ENCODE peak calls at places on chromosomes 12 and 14, in seven cellular contexts. One of them, this sample, is unnamed.

GRCh38 chr12:1811281-1811947 is 9.0 kb upstream of the LRTM2 start:
- DNase-seq in GM12865: no peak
- DNase-seq in IMR-90: peak
- DNase-seq in CD8-positive, alpha-beta T cell: no peak
- DNase-seq in fibroblast of mammary gland: no peak
- DNase-seq in lower lobe of right lung: no peak
- DNase-seq in breast epithelium: no peak
- DNase-seq in this sample: no peak

GRCh38 chr12:97940629-97941028 is 478.0 kb downstream of the RMST start:
- DNase-seq in IMR-90: no peak
- DNase-seq in fibroblast of mammary gland: no peak
- DNase-seq in lower lobe of right lung: no peak
- DNase-seq in breast epithelium: no peak
- DNase-seq in CD8-positive, alpha-beta T cell: no peak
- DNase-seq in GM12865: no peak
- DNase-seq in this sample: no peak

GRCh38 chr12:19198272-19198671 is 68.7 kb downstream of the PLEKHA5 start:
- DNase-seq in IMR-90: peak
- DNase-seq in breast epithelium: no peak
- DNase-seq in GM12865: no peak
- DNase-seq in fibroblast of mammary gland: peak
- DNase-seq in CD8-positive, alpha-beta T cell: no peak
- DNase-seq in lower lobe of right lung: no peak
- DNase-seq in this sample: no peak

GRCh38 chr14:33647385-33647786 is 303.5 kb downstream of the EGLN3 start:
- DNase-seq in IMR-90: peak
- DNase-seq in GM12865: no peak
- DNase-seq in fibroblast of mammary gland: peak
- DNase-seq in CD8-positive, alpha-beta T cell: no peak
- DNase-seq in breast epithelium: no peak
- DNase-seq in lower lobe of right lung: no peak
- DNase-seq in this sample: no peak

GRCh38 chr12:54167500-54167896 is 21.3 kb downstream of the SMUG1 start:
- DNase-seq in breast epithelium: no peak
- DNase-seq in fibroblast of mammary gland: no peak
- DNase-seq in GM12865: no peak
- DNase-seq in lower lobe of right lung: no peak
- DNase-seq in CD8-positive, alpha-beta T cell: no peak
- DNase-seq in IMR-90: no peak
- DNase-seq in this sample: no peak

GRCh38 chr14:41302776-41303175 is 303.9 kb upstream of the LRFN5 start:
- DNase-seq in IMR-90: no peak
- DNase-seq in lower lobe of right lung: no peak
- DNase-seq in fibroblast of mammary gland: no peak
- DNase-seq in breast epithelium: no peak
- DNase-seq in CD8-positive, alpha-beta T cell: no peak
- DNase-seq in GM12865: no peak
- DNase-seq in this sample: no peak

GRCh38 chr14:69673099-69673498 is 61.7 kb downstream of the SUSD6 start:
- DNase-seq in IMR-90: no peak
- DNase-seq in fibroblast of mammary gland: no peak
- DNase-seq in CD8-positive, alpha-beta T cell: no peak
- DNase-seq in lower lobe of right lung: no peak
- DNase-seq in GM12865: peak
- DNase-seq in breast epithelium: no peak
- DNase-seq in this sample: no peak

GRCh38 chr12:124659003-124659402 is 91.6 kb upstream of the NCOR2 start:
- DNase-seq in GM12865: no peak
- DNase-seq in IMR-90: no peak
- DNase-seq in fibroblast of mammary gland: no peak
- DNase-seq in lower lobe of right lung: no peak
- DNase-seq in breast epithelium: no peak
- DNase-seq in CD8-positive, alpha-beta T cell: no peak
- DNase-seq in this sample: no peak

GRCh38 chr14:33617154-33617553 is 333.7 kb downstream of the EGLN3 start:
- DNase-seq in fibroblast of mammary gland: peak
- DNase-seq in GM12865: no peak
- DNase-seq in breast epithelium: no peak
- DNase-seq in CD8-positive, alpha-beta T cell: no peak
- DNase-seq in IMR-90: peak
- DNase-seq in lower lobe of right lung: no peak
- DNase-seq in this sample: no peak

GRCh38 chr12:43332977-43333649 is 218.9 kb downstream of the ADAMTS20 start:
- DNase-seq in IMR-90: peak
- DNase-seq in GM12865: no peak
- DNase-seq in breast epithelium: no peak
- DNase-seq in fibroblast of mammary gland: peak
- DNase-seq in CD8-positive, alpha-beta T cell: no peak
- DNase-seq in lower lobe of right lung: no peak
- DNase-seq in this sample: no peak

GRCh38 chr12:119802472-119802871 is 74.6 kb downstream of the CIT start:
- DNase-seq in lower lobe of right lung: no peak
- DNase-seq in GM12865: no peak
- DNase-seq in IMR-90: peak
- DNase-seq in CD8-positive, alpha-beta T cell: no peak
- DNase-seq in breast epithelium: no peak
- DNase-seq in fibroblast of mammary gland: peak
- DNase-seq in this sample: no peak

GRCh38 chr12:95518976-95519375 is 32.3 kb downstream of the USP44 start:
- DNase-seq in IMR-90: no peak
- DNase-seq in breast epithelium: no peak
- DNase-seq in fibroblast of mammary gland: no peak
- DNase-seq in GM12865: no peak
- DNase-seq in CD8-positive, alpha-beta T cell: no peak
- DNase-seq in lower lobe of right lung: no peak
- DNase-seq in this sample: no peak

GRCh38 chr14:55294603-55295002 is 23.4 kb downstream of the FBXO34 start:
- DNase-seq in breast epithelium: no peak
- DNase-seq in CD8-positive, alpha-beta T cell: no peak
- DNase-seq in fibroblast of mammary gland: no peak
- DNase-seq in lower lobe of right lung: no peak
- DNase-seq in GM12865: no peak
- DNase-seq in IMR-90: no peak
- DNase-seq in this sample: no peak

GRCh38 chr12:131873293-131873692 is 21.1 kb upstream of the ULK1 start:
- DNase-seq in IMR-90: no peak
- DNase-seq in CD8-positive, alpha-beta T cell: no peak
- DNase-seq in GM12865: no peak
- DNase-seq in lower lobe of right lung: peak
- DNase-seq in fibroblast of mammary gland: no peak
- DNase-seq in breast epithelium: no peak
- DNase-seq in this sample: no peak

GRCh38 chr14:90791481-90791880 is 24.7 kb downstream of the TTC7B start:
- DNase-seq in GM12865: no peak
- DNase-seq in breast epithelium: no peak
- DNase-seq in fibroblast of mammary gland: no peak
- DNase-seq in lower lobe of right lung: no peak
- DNase-seq in CD8-positive, alpha-beta T cell: no peak
- DNase-seq in IMR-90: no peak
- DNase-seq in this sample: no peak

GRCh38 chr14:104314251-104314941 is 176.0 kb downstream of the KIF26A start:
- DNase-seq in fibroblast of mammary gland: no peak
- DNase-seq in breast epithelium: peak
- DNase-seq in GM12865: no peak
- DNase-seq in IMR-90: no peak
- DNase-seq in lower lobe of right lung: peak
- DNase-seq in CD8-positive, alpha-beta T cell: no peak
- DNase-seq in this sample: no peak

GRCh38 chr14:69693145-69693544 is 73.8 kb upstream of the SRSF5 start:
- DNase-seq in CD8-positive, alpha-beta T cell: no peak
- DNase-seq in IMR-90: no peak
- DNase-seq in breast epithelium: no peak
- DNase-seq in GM12865: peak
- DNase-seq in lower lobe of right lung: no peak
- DNase-seq in fibroblast of mammary gland: peak
- DNase-seq in this sample: peak

GRCh38 chr12:12180136-12180535 is 86.7 kb downstream of the LRP6 start:
- DNase-seq in IMR-90: no peak
- DNase-seq in GM12865: no peak
- DNase-seq in breast epithelium: no peak
- DNase-seq in fibroblast of mammary gland: no peak
- DNase-seq in CD8-positive, alpha-beta T cell: no peak
- DNase-seq in lower lobe of right lung: no peak
- DNase-seq in this sample: no peak

GRCh38 chr12:56590237-56590830 is 39.8 kb downstream of the BAZ2A start:
- DNase-seq in GM12865: peak
- DNase-seq in fibroblast of mammary gland: peak
- DNase-seq in CD8-positive, alpha-beta T cell: no peak
- DNase-seq in breast epithelium: no peak
- DNase-seq in IMR-90: peak
- DNase-seq in lower lobe of right lung: no peak
- DNase-seq in this sample: peak
- TF ChIP-seq CTCF in GM12865: peak
- TF ChIP-seq CTCF in fibroblast of mammary gland: peak
- TF ChIP-seq CTCF in CD8-positive, alpha-beta T cell: no peak
- TF ChIP-seq CTCF in breast epithelium: no peak
- TF ChIP-seq CTCF in IMR-90: peak
- TF ChIP-seq CTCF in lower lobe of right lung: peak
- TF ChIP-seq CTCF in this sample: peak

DNA sequence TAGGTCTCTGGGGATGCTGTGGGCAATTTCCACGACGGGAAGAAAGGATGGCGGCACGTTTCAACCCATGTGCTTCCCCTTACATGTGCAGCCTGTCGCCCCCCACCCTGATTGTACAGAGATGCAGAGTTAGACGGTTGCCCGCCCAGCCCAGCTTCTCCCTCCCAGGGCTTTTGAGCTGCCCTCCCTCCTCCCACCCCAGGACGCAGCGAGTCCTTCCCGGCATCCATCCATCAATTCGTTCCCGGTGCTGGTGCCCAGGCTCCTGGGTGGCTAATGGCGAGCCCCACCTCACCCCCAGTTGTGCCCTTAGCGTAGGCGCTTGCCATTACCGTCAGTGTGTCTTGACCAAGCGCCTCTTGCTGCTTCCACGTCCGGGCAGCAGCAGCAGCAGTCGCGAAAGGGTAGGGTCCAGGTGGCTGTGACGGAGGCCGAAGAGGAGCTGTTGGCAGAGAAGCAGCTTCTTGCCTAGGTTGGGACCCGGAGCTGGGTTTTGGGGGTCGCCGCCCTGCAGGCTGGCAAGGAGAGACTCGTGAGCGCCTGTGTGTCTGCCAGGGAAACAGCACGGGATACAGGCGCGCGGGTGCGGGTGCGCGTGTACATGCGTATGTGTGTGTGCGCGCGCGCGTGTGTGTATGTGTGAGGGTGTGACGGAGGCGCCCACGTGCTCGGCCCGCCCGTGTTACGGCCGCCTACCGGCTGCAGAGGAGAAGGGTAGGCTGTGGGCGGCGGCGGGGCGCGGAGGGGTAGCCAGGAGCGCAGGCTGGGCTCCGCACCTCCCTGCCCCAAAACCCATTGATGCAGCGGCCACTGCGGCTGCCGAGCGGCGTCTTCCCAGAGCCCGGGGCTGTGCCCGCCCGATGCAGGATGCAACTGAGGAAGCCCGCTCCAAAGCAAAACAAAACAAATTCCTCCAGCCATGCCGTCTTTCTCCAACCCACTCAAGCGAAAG is at the start of gene SLC6A15:
- DNase-seq in breast epithelium: peak
- DNase-seq in CD8-positive, alpha-beta T cell: no peak
- DNase-seq in fibroblast of mammary gland: peak
- DNase-seq in IMR-90: peak
- DNase-seq in lower lobe of right lung: peak
- DNase-seq in GM12865: peak
- DNase-seq in this sample: peak
- TF ChIP-seq CTCF in breast epithelium: no peak
- TF ChIP-seq CTCF in CD8-positive, alpha-beta T cell: no peak
- TF ChIP-seq CTCF in fibroblast of mammary gland: peak
- TF ChIP-seq CTCF in IMR-90: peak
- TF ChIP-seq CTCF in lower lobe of right lung: no peak
- TF ChIP-seq CTCF in GM12865: no peak
- TF ChIP-seq CTCF in this sample: no peak

DNA sequence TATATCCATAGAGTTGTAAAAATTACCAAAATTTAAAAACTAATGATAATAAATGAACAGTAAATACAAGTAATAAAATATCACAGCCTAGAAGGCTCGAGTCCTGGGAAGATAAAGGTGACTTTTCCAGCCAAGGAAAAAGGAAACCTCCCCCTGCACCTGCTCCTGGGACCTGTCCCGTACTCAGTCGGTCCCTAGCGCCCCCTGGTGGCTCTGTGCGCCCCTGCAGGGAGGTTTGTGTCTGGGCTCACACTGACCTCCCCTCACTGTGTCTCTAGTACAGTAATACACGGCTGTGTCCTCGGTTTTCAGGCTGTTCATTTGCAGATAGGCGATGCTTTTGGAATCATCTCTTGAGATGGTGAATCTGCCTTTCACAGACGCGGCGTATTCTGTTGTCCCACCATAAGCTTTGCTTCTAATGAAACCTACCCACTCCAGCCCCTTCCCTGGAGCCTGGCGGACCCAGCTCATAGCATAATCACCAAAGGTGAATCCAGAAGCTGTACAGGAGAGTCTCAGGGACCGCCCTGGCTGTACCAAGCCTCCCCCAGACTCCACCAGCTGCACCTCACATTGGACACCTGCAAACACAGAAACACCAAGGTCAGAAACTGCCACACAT is 1030.4 kb downstream of the TMEM121 start:
- DNase-seq in breast epithelium: no peak
- DNase-seq in lower lobe of right lung: peak
- DNase-seq in IMR-90: no peak
- DNase-seq in GM12865: peak
- DNase-seq in CD8-positive, alpha-beta T cell: peak
- DNase-seq in fibroblast of mammary gland: no peak
- DNase-seq in this sample: peak
- TF ChIP-seq CTCF in breast epithelium: no peak
- TF ChIP-seq CTCF in lower lobe of right lung: peak
- TF ChIP-seq CTCF in IMR-90: no peak
- TF ChIP-seq CTCF in GM12865: peak
- TF ChIP-seq CTCF in CD8-positive, alpha-beta T cell: peak
- TF ChIP-seq CTCF in fibroblast of mammary gland: peak
- TF ChIP-seq CTCF in this sample: peak

DNA sequence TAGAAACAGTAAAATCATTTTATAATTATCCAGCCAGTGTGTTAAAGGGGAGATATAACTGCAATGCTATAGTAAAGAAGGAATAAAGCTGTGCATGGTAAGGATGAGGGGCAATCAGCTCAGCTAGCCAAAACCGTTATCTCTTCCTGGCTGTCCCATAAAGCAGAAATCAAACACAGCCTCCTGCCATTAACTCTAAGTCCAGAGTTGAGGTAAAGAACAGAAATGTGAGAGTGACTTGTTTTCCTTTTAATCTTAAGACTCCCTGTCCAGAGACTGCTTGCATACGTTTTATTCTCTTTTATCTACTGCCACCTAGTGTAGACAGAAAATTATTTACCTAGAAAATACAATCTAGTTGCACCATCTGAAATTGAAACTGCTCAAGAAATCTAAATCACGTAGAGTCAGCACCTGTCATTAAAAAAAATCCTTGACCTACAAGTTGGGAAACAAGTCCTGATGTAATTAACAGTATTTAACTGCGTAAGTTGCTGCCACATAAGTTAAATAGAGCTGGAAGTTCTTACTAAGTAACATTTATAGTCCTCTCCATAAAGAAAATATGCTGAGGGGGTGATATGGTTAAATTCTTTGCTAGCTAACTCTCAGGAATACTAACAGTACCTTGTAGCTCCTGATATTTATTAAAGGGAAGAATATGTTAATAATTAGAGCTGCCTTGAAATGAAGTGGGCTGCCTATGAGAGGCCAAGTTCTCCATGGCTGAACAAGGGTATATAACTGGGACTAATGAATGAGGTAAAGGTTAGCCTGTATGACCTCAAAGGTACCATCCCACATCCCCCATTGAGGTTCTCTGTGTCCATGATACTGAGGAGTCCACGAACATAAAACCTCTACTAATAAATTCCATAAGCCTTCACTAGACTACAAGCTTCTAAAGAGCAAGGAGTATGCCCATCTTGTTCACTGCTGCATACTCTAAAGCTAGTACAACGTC is 62.7 kb downstream of the GALNT4 start:
- DNase-seq in CD8-positive, alpha-beta T cell: no peak
- DNase-seq in fibroblast of mammary gland: peak
- DNase-seq in breast epithelium: no peak
- DNase-seq in IMR-90: peak
- DNase-seq in GM12865: peak
- DNase-seq in lower lobe of right lung: no peak
- DNase-seq in this sample: peak
- TF ChIP-seq CTCF in CD8-positive, alpha-beta T cell: peak
- TF ChIP-seq CTCF in fibroblast of mammary gland: peak
- TF ChIP-seq CTCF in breast epithelium: peak
- TF ChIP-seq CTCF in IMR-90: peak
- TF ChIP-seq CTCF in GM12865: peak
- TF ChIP-seq CTCF in lower lobe of right lung: peak
- TF ChIP-seq CTCF in this sample: no peak

This sample was measured in GM20000.